ENCODE peak calls at places on chromosomes 11 and 22, in seven cellular contexts. One of them, this sample, is unnamed.

GRCh38 chr11:117231637-117232021 is 244 bp downstream of the PCSK7 start:
- DNase-seq in K562: no peak
- DNase-seq in GM12892: no peak
- DNase-seq in H1: no peak
- DNase-seq in HepG2: no peak
- DNase-seq in SK-N-SH: no peak
- DNase-seq in GM12878: no peak
- DNase-seq in this sample: no peak

GRCh38 chr11:65181569-65182257 is at the start of gene CAPN1:
- DNase-seq in K562: peak; percentile 91
- DNase-seq in GM12892: peak; percentile 73
- DNase-seq in H1: peak; percentile 89
- DNase-seq in HepG2: peak; percentile 74
- DNase-seq in SK-N-SH: peak; percentile 86
- DNase-seq in GM12878: peak; percentile 49
- DNase-seq in this sample: peak; percentile 79

GRCh38 chr11:23205156-23205871 is 345.0 kb upstream of the CCDC179 start:
- DNase-seq in K562: no peak
- DNase-seq in GM12892: no peak
- DNase-seq in H1: no peak
- DNase-seq in HepG2: no peak
- DNase-seq in SK-N-SH: no peak
- DNase-seq in GM12878: no peak
- DNase-seq in this sample: no peak

GRCh38 chr22:25942989-25943411 is 201.0 kb downstream of the MYO18B start:
- DNase-seq in K562: no peak
- DNase-seq in GM12892: no peak
- DNase-seq in H1: no peak
- DNase-seq in HepG2: no peak
- DNase-seq in SK-N-SH: peak; percentile 76
- DNase-seq in GM12878: no peak
- DNase-seq in this sample: no peak

GRCh38 chr11:118519549-118519948 is 7.7 kb upstream of the TTC36 start:
- DNase-seq in K562: no peak
- DNase-seq in GM12892: no peak
- DNase-seq in H1: no peak
- DNase-seq in HepG2: no peak
- DNase-seq in SK-N-SH: no peak
- DNase-seq in GM12878: no peak
- DNase-seq in this sample: no peak

GRCh38 chr11:27218498-27219038 is 144.4 kb downstream of the CCDC34 start:
- DNase-seq in K562: no peak
- DNase-seq in GM12892: no peak
- DNase-seq in H1: peak; percentile 39
- DNase-seq in HepG2: no peak
- DNase-seq in SK-N-SH: no peak
- DNase-seq in GM12878: no peak
- DNase-seq in this sample: no peak

GRCh38 chr11:106288057-106288456 is 210.6 kb downstream of the AASDHPPT start:
- DNase-seq in K562: no peak
- DNase-seq in GM12892: no peak
- DNase-seq in H1: no peak
- DNase-seq in HepG2: no peak
- DNase-seq in SK-N-SH: no peak
- DNase-seq in GM12878: no peak
- DNase-seq in this sample: no peak

GRCh38 chr11:62105611-62106245 is 18.1 kb upstream of the INCENP start:
- DNase-seq in K562: no peak
- DNase-seq in GM12892: no peak
- DNase-seq in H1: no peak
- DNase-seq in HepG2: no peak
- DNase-seq in SK-N-SH: no peak
- DNase-seq in GM12878: no peak
- DNase-seq in this sample: no peak

GRCh38 chr11:126210871-126211235 is 597 bp downstream of the RPUSD4 start:
- DNase-seq in K562: no peak
- DNase-seq in GM12892: no peak
- DNase-seq in H1: no peak
- DNase-seq in HepG2: no peak
- DNase-seq in SK-N-SH: peak; percentile 24
- DNase-seq in GM12878: no peak
- DNase-seq in this sample: no peak

GRCh38 chr11:122293298-122294023 is 177.4 kb upstream of the BLID start:
- DNase-seq in K562: no peak
- DNase-seq in GM12892: no peak
- DNase-seq in H1: no peak
- DNase-seq in HepG2: no peak
- DNase-seq in SK-N-SH: no peak
- DNase-seq in GM12878: no peak
- DNase-seq in this sample: no peak

GRCh38 chr11:64204464-64204989 is 2.0 kb upstream of the FERMT3 start:
- DNase-seq in K562: peak; percentile 79
- DNase-seq in GM12892: peak; percentile 79
- DNase-seq in H1: peak; percentile 80
- DNase-seq in HepG2: peak; percentile 59
- DNase-seq in SK-N-SH: peak; percentile 89
- DNase-seq in GM12878: peak; percentile 52
- DNase-seq in this sample: peak; percentile 73

GRCh38 chr11:6892400-6892799 is at the start of gene OR2D2:
- DNase-seq in K562: no peak
- DNase-seq in GM12892: no peak
- DNase-seq in H1: no peak
- DNase-seq in HepG2: no peak
- DNase-seq in SK-N-SH: no peak
- DNase-seq in GM12878: no peak
- DNase-seq in this sample: no peak

GRCh38 chr11:73366265-73366610 is 10.0 kb upstream of the RELT start:
- DNase-seq in K562: no peak
- DNase-seq in GM12892: no peak
- DNase-seq in H1: no peak
- DNase-seq in HepG2: no peak
- DNase-seq in SK-N-SH: no peak
- DNase-seq in GM12878: no peak
- DNase-seq in this sample: no peak
- TF ChIP-seq POLR2AphosphoS5 in K562: no peak
- TF ChIP-seq POLR2AphosphoS5 in GM12892: no peak
- TF ChIP-seq POLR2AphosphoS5 in H1: no peak
- TF ChIP-seq POLR2AphosphoS5 in HepG2: no peak
- TF ChIP-seq POLR2AphosphoS5 in SK-N-SH: no peak
- TF ChIP-seq POLR2AphosphoS5 in GM12878: no peak
- TF ChIP-seq POLR2AphosphoS5 in this sample: no peak

DNA sequence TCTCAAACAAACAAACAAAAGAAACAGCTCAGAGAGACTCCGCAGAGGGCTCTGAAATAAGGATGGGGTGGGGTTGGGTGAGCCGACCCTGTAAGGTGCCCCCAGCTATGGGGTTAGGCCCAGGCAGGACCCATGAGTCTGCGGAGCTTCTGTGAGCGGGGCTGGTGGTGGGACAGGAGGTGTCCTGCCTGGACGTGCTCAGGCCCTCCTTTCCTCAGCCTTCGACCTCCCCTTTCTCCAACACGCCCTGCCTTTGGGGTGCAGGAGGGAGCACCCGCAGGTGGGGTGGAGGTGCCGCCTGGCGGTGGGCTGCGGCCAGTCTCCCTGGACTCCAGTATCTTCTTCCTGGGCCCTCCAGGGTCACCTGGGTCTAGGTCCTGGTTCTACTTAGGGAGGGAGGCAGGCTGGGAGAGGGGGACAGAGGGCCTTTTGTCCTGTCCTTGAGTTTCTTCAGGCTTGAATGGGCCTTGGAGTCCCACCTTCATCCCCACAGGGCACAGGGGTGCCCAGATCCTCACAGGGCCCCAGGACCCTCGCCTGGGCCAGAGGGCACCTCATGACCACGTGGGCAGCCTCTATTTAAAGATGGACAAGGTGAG is 12.3 kb downstream of the PRR33 start:
- DNase-seq in K562: peak; percentile 46
- DNase-seq in GM12892: no peak
- DNase-seq in H1: no peak
- DNase-seq in HepG2: no peak
- DNase-seq in SK-N-SH: peak; percentile 17
- DNase-seq in GM12878: no peak
- DNase-seq in this sample: peak; percentile 16
- TF ChIP-seq TAF1 in K562: no peak
- TF ChIP-seq TAF1 in GM12892: no peak
- TF ChIP-seq TAF1 in H1: no peak
- TF ChIP-seq TAF1 in HepG2: no peak
- TF ChIP-seq TAF1 in SK-N-SH: no peak
- TF ChIP-seq TAF1 in GM12878: no peak
- TF ChIP-seq TAF1 in this sample: no peak

GRCh38 chr11:74822187-74822586 is 73.5 kb downstream of the RNF169 start:
- DNase-seq in K562: no peak
- DNase-seq in GM12892: no peak
- DNase-seq in H1: no peak
- DNase-seq in HepG2: no peak
- DNase-seq in SK-N-SH: no peak
- DNase-seq in GM12878: no peak
- DNase-seq in this sample: no peak
- TF ChIP-seq POLR2AphosphoS5 in K562: no peak
- TF ChIP-seq POLR2AphosphoS5 in GM12892: no peak
- TF ChIP-seq POLR2AphosphoS5 in H1: no peak
- TF ChIP-seq POLR2AphosphoS5 in HepG2: no peak
- TF ChIP-seq POLR2AphosphoS5 in SK-N-SH: no peak
- TF ChIP-seq POLR2AphosphoS5 in GM12878: no peak
- TF ChIP-seq POLR2AphosphoS5 in this sample: no peak

GRCh38 chr22:17782158-17782557 is 7.9 kb upstream of the BID start:
- DNase-seq in K562: no peak
- DNase-seq in GM12892: no peak
- DNase-seq in H1: no peak
- DNase-seq in HepG2: no peak
- DNase-seq in SK-N-SH: no peak
- DNase-seq in GM12878: no peak
- DNase-seq in this sample: no peak
- TF ChIP-seq TAF1 in K562: no peak
- TF ChIP-seq TAF1 in GM12892: no peak
- TF ChIP-seq TAF1 in H1: no peak
- TF ChIP-seq TAF1 in HepG2: no peak
- TF ChIP-seq TAF1 in SK-N-SH: no peak
- TF ChIP-seq TAF1 in GM12878: no peak
- TF ChIP-seq TAF1 in this sample: no peak

GRCh38 chr11:14232652-14233051 is 126.3 kb downstream of the RRAS2 start:
- DNase-seq in K562: peak; percentile 43
- DNase-seq in GM12892: no peak
- DNase-seq in H1: peak; percentile 68
- DNase-seq in HepG2: no peak
- DNase-seq in SK-N-SH: peak; percentile 33
- DNase-seq in GM12878: no peak
- DNase-seq in this sample: no peak

GRCh38 chr11:14235701-14236100 is 123.3 kb downstream of the RRAS2 start:
- DNase-seq in K562: no peak
- DNase-seq in GM12892: no peak
- DNase-seq in H1: no peak
- DNase-seq in HepG2: no peak
- DNase-seq in SK-N-SH: no peak
- DNase-seq in GM12878: no peak
- DNase-seq in this sample: no peak

GRCh38 chr11:14234446-14234845 is 124.5 kb downstream of the RRAS2 start:
- DNase-seq in K562: no peak
- DNase-seq in GM12892: no peak
- DNase-seq in H1: no peak
- DNase-seq in HepG2: no peak
- DNase-seq in SK-N-SH: no peak
- DNase-seq in GM12878: no peak
- DNase-seq in this sample: no peak

GRCh38 chr11:14242198-14242597 is 116.8 kb downstream of the RRAS2 start:
- DNase-seq in K562: no peak
- DNase-seq in GM12892: no peak
- DNase-seq in H1: no peak
- DNase-seq in HepG2: no peak
- DNase-seq in SK-N-SH: no peak
- DNase-seq in GM12878: no peak
- DNase-seq in this sample: no peak

GRCh38 chr11:14237333-14237988 is 121.5 kb downstream of the RRAS2 start:
- DNase-seq in K562: no peak
- DNase-seq in GM12892: peak; percentile 47
- DNase-seq in H1: no peak
- DNase-seq in HepG2: no peak
- DNase-seq in SK-N-SH: no peak
- DNase-seq in GM12878: peak; percentile 76
- DNase-seq in this sample: peak; percentile 64
- TF ChIP-seq POLR2AphosphoS5 in K562: no peak
- TF ChIP-seq POLR2AphosphoS5 in GM12892: no peak
- TF ChIP-seq POLR2AphosphoS5 in H1: no peak
- TF ChIP-seq POLR2AphosphoS5 in HepG2: no peak
- TF ChIP-seq POLR2AphosphoS5 in SK-N-SH: no peak
- TF ChIP-seq POLR2AphosphoS5 in GM12878: no peak
- TF ChIP-seq POLR2AphosphoS5 in this sample: no peak

GRCh38 chr11:95575517-95575916 is 214.1 kb downstream of the FAM76B start:
- DNase-seq in K562: no peak
- DNase-seq in GM12892: no peak
- DNase-seq in H1: no peak
- DNase-seq in HepG2: no peak
- DNase-seq in SK-N-SH: no peak
- DNase-seq in GM12878: no peak
- DNase-seq in this sample: no peak
- TF ChIP-seq TAF1 in K562: no peak
- TF ChIP-seq TAF1 in GM12892: no peak
- TF ChIP-seq TAF1 in H1: no peak
- TF ChIP-seq TAF1 in HepG2: no peak
- TF ChIP-seq TAF1 in SK-N-SH: no peak
- TF ChIP-seq TAF1 in GM12878: no peak
- TF ChIP-seq TAF1 in this sample: no peak

GRCh38 chr11:47916361-47916841 is 64.0 kb upstream of the PTPRJ start:
- DNase-seq in K562: peak; percentile 45
- DNase-seq in GM12892: no peak
- DNase-seq in H1: no peak
- DNase-seq in HepG2: no peak
- DNase-seq in SK-N-SH: peak; percentile 32
- DNase-seq in GM12878: no peak
- DNase-seq in this sample: no peak
- TF ChIP-seq POLR2AphosphoS5 in K562: no peak
- TF ChIP-seq POLR2AphosphoS5 in GM12892: no peak
- TF ChIP-seq POLR2AphosphoS5 in H1: no peak
- TF ChIP-seq POLR2AphosphoS5 in HepG2: no peak
- TF ChIP-seq POLR2AphosphoS5 in SK-N-SH: no peak
- TF ChIP-seq POLR2AphosphoS5 in GM12878: no peak
- TF ChIP-seq POLR2AphosphoS5 in this sample: no peak

DNA sequence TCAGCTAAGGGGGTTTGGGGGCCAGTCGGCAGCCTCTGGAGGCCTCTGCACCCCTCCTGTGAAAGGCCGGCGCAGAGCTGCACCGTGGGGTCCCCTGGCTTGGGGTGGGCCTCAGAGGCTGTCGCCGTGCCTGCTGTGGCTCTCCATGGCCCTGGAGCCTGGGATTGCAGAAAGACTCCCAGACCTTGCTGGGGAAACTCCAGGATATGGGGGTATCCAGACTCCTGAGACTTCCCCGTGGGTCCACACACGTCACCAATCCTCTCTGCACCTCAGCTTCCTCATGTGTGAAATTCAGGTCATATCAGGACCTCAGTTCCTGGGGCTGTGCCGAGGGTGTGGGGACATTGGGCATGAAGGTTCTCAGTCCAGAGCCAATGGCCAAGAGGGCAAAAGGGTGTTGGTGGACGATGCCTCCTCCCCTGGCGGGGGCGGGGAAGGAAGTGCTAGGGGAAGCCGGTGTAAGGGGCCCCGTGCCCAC is 97.1 kb downstream of the KCNQ1 start:
- DNase-seq in K562: no peak
- DNase-seq in GM12892: no peak
- DNase-seq in H1: no peak
- DNase-seq in HepG2: no peak
- DNase-seq in SK-N-SH: no peak
- DNase-seq in GM12878: no peak
- DNase-seq in this sample: no peak
- TF ChIP-seq TAF1 in K562: no peak
- TF ChIP-seq TAF1 in GM12892: no peak
- TF ChIP-seq TAF1 in H1: no peak
- TF ChIP-seq TAF1 in HepG2: no peak
- TF ChIP-seq TAF1 in SK-N-SH: no peak
- TF ChIP-seq TAF1 in GM12878: no peak
- TF ChIP-seq TAF1 in this sample: no peak